ENCODE peak calls at places on chromosomes 16 and 17, in five cellular contexts. D, P, W, Q and M are unnamed samples.

GRCh38 chr17:19724501-19725420 is 8.4 kb upstream of the SLC47A2 start:
- DNase-seq in D (no peak), P (peak; percentile 42), W (peak; percentile 92), Q (peak; percentile 73), M (peak; percentile 70)

GRCh38 chr16:19108409-19109287 is 5.1 kb upstream of the ITPRIPL2 start:
- DNase-seq in D (no peak), P (no peak), W (no peak), Q (no peak), M (no peak)

GRCh38 chr16:49592507-49593422 is 219.2 kb downstream of the C16orf78 start:
- DNase-seq in D (peak; percentile 35), P (no peak), W (peak; percentile 56), Q (no peak), M (peak; percentile 30)

GRCh38 chr17:12549499-12549901 is 116.2 kb upstream of the MYOCD start:
- DNase-seq in D (no peak), P (no peak), W (no peak), Q (no peak), M (no peak)

GRCh38 chr17:42177684-42178083 is 3.3 kb downstream of the KCNH4 start:
- DNase-seq in D (peak; percentile 46), P (no peak), W (no peak), Q (no peak), M (no peak)

GRCh38 chr17:47850692-47851573 is at the start of gene SP6:
- DNase-seq in D (peak; percentile 76), P (peak; percentile 39), W (peak; percentile 85), Q (peak; percentile 84), M (peak; percentile 91)

GRCh38 chr17:7440113-7440822 is 956 bp downstream of the FGF11 start:
- DNase-seq in D (peak; percentile 39), P (peak; percentile 67), W (peak; percentile 85), Q (peak; percentile 69), M (peak; percentile 72)

GRCh38 chr17:50634915-50635719 is 436 bp downstream of the ABCC3 start:
- DNase-seq in D (no peak), P (no peak), W (no peak), Q (peak; percentile 26), M (no peak)

GRCh38 chr16:68426355-68426652 is 22.0 kb downstream of the SMPD3 start:
- DNase-seq in D (no peak), P (no peak), W (no peak), Q (no peak), M (no peak)

GRCh38 chr17:45043268-45043681 is 8.2 kb downstream of the DCAKD start:
- DNase-seq in D (no peak), P (no peak), W (no peak), Q (no peak), M (no peak)

GRCh38 chr17:83087788-83088360 is 8.5 kb downstream of the METRNL start:
- DNase-seq in D (no peak), P (no peak), W (no peak), Q (no peak), M (no peak)

GRCh38 chr17:74599023-74599399 is 6.9 kb upstream of the CD300LD start:
- DNase-seq in D (no peak), P (no peak), W (no peak), Q (no peak), M (no peak)

GRCh38 chr16:88759245-88759975 is 25.6 kb downstream of the PIEZO1 start:
- DNase-seq in D (no peak), P (peak; percentile 84), W (peak; percentile 88), Q (peak; percentile 86), M (peak; percentile 55)

GRCh38 chr16:58426960-58427359 is 34.7 kb downstream of the GINS3 start:
- DNase-seq in D (no peak), P (no peak), W (no peak), Q (no peak), M (no peak)

GRCh38 chr16:71428883-71429282 is 13.0 kb downstream of the TLE7 start:
- DNase-seq in D (no peak), P (no peak), W (no peak), Q (no peak), M (no peak)

GRCh38 chr16:67847064-67847861 is at the start of gene CENPT:
- DNase-seq in D (peak; percentile 66), P (peak; percentile 47), W (no peak), Q (peak; percentile 60), M (peak; percentile 72)

GRCh38 chr17:72253597-72253996 is 132.8 kb downstream of the SOX9 start:
- DNase-seq in D (no peak), P (no peak), W (no peak), Q (no peak), M (no peak)

GRCh38 chr16:48542020-48542473 is 67.9 kb downstream of the N4BP1 start:
- DNase-seq in D (peak; percentile 66), P (no peak), W (peak; percentile 82), Q (peak; percentile 60), M (no peak)

GRCh38 chr16:4426722-4427372 is 1.2 kb downstream of the DNAJA3 start:
- DNase-seq in D (no peak), P (no peak), W (no peak), Q (no peak), M (no peak)

GRCh38 chr17:8649157-8650118 is 18.9 kb upstream of the MYH10 start:
- DNase-seq in D (no peak), P (peak; percentile 74), W (no peak), Q (no peak), M (no peak)

GRCh38 chr17:40091691-40092397 is 8.5 kb downstream of the NR1D1 start:
- DNase-seq in D (no peak), P (peak; percentile 57), W (no peak), Q (no peak), M (no peak)

GRCh38 chr16:23959801-23960072 is 124.0 kb downstream of the PRKCB start:
- DNase-seq in D (no peak), P (no peak), W (no peak), Q (no peak), M (no peak)

GRCh38 chr17:76524598-76525512 is 12.7 kb downstream of the CYGB start:
- DNase-seq in D (peak; percentile 61), P (no peak), W (no peak), Q (peak; percentile 62), M (peak; percentile 84)

GRCh38 chr17:76521262-76521661 is 16.2 kb downstream of the CYGB start:
- DNase-seq in D (no peak), P (no peak), W (no peak), Q (no peak), M (no peak)

GRCh38 chr17:76519667-76520066 is 17.8 kb downstream of the CYGB start:
- DNase-seq in D (no peak), P (no peak), W (no peak), Q (no peak), M (no peak)

GRCh38 chr17:76527430-76528111 is 9.9 kb downstream of the CYGB start:
- DNase-seq in D (no peak), P (peak; percentile 86), W (peak; percentile 95), Q (no peak), M (peak; percentile 60)

GRCh38 chr17:76523084-76524037 is 14.1 kb downstream of the CYGB start:
- DNase-seq in D (peak; percentile 75), P (peak; percentile 68), W (peak; percentile 97), Q (peak; percentile 76), M (peak; percentile 83)
- TF ChIP-seq POLR2A in D (no peak), P (peak; percentile 23), W (no peak), Q (no peak), M (no peak)

DNA sequence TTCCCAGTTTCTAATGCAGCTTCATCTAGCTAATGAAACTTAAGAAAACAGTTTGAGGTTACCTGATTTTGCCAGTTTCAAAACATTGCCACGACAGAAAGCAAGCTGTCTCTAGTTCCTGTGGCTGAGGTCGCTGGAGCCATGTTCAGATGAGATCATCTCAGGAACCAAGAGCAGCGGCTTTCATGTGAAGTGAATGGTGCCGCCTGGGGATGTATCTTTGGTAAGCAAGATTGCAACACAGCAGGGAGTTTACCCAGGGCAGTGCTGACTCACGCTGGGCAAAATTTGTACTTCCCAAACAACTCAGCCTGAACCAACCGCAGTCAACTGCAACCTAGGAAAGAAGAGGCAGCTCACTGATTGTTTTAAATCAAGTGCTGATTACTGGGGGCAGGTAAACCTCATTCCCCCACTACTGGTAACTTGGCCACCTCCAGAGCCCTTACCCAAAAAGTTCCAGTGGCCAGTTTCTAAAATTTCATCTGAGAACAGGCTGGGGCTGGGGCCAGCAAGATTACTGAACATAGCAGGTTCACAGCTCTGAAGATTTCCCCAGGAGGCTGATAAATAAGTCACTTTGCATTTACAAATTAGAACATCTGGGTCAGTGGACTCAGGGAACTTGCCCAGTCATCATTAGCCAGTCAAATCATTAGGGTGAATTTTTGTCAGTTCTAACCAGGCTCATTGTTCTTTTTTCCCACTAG is at the start of gene RFFL:
- DNase-seq in D (peak; percentile 99), P (peak; percentile 92), W (peak; percentile 92), Q (peak; percentile 83), M (peak; percentile 91)
- TF ChIP-seq POLR2A in D (peak; percentile 31), P (peak; percentile 33), W (no peak), Q (peak; percentile 94), M (no peak)

DNA sequence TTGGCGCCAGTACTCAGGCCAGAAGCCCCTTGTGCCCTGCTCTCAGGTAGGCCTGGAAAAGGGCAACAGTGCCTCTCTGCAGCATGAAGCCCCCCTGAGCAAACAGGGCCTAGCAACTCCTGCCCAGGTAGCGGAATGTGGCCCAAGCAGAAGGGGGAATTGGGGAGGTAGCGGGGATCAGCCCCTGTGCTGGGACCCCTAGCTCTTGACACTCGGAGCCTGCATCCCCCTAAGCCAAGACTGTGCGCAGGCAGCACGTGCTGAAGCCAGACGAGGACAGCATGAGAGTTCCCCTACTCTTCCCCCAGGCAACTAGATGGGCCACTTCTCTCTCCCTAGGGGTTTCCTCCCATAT is 823 bp upstream of the CD2BP2 start:
- DNase-seq in D (no peak), P (no peak), W (peak; percentile 79), Q (peak; percentile 26), M (no peak)
- TF ChIP-seq POLR2A in D (peak; percentile 30), P (no peak), W (no peak), Q (no peak), M (no peak)

DNA sequence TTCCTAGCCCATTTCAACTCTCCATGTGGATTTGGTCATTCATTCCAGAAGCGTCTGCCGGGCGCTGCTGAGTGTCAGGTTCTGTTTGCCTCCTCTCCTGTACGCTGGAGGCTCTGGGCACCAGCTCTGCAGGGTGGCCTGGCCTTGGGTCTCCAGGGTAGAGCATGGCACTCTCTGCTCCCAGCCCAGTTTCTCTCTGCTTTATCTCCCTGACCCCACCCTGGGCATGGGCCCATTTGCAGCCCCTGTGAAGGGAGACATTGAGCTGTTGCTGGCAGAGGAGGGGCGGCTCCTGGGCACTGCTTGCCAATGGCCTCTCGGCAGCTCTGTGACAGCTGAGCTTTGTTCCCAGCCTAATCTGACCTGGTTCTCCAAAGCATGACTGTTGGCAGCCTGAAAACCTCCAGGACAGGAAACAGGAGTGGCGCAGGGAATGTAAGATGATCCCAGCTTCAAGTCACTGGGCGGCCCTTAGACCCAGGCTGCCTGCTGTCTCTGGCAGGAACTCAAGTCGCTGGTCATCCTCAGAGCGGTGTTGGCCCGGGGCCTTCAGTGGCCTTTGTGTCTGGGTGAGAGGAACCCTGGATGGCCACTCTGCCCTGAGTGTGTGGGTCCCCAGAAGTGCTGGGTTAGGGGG is 146.8 kb downstream of the SEC14L1 start:
- DNase-seq in D (peak; percentile 95), P (no peak), W (no peak), Q (peak; percentile 67), M (peak; percentile 83)
- TF ChIP-seq POLR2A in D (no peak), P (peak; percentile 15), W (no peak), Q (peak; percentile 65), M (no peak)

DNA sequence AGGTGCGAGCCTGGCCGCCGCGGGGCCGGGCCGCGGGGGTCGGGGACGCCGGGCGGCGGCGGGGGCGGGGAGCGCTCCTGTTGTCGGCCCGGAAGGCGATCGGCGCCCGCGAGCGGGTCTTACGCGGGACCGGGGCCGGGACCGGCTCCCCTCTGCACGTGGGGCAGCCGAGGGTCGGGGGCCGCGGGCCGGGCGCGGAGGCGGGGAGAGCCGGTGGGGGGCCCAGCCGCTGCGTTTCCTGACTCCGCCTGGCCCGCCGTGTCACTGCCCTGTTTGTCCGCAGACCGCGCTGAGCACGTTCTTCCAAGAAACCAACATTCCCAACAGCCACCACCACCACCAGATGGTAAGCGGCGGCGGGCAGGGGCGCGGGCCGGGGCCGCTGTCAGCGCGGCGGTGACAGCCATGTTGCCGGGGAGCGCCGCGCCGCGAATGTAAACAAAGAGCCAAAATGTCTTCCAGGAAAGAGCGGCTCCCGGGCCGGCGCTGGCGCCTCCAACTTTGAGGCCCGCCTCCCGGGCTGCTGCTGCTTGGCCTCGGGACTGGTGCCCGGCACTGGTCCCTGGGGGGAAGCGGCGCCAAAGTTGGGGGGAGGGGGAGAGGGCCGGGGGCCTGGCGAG is 586 bp downstream of the UBALD2 start:
- DNase-seq in D (peak; percentile 53), P (no peak), W (peak; percentile 92), Q (peak; percentile 70), M (peak; percentile 76)
- TF ChIP-seq POLR2A in D (no peak), P (no peak), W (no peak), Q (no peak), M (no peak)